ENCODE peak calls at places on chromosomes 11 and 22, in ten cellular contexts. V is endothelial cell, N is astrocyte of the spinal cord, A is heart left ventricle, Q is neural crest cell, H is progenitor cell of endocrine pancreas, Z is adrenal gland, B is A549, F is HCT116, S is fibroblast of mammary gland. G is an unnamed sample.

GRCh38 chr11:9264381-9265210 is 554 bp downstream of the DENND5A start:
- DNase-seq in Q (peak; percentile 35), F (no peak), Z (peak; percentile 72), B (peak; percentile 47), N (peak; percentile 86), S (peak; percentile 87), A (peak; percentile 81), V (peak; percentile 36), H (peak; percentile 19), G (peak; percentile 69)

GRCh38 chr11:43517518-43517917 is 158.8 kb downstream of the TTC17 start:
- DNase-seq in F (no peak), Q (no peak), H (no peak), B (no peak), A (no peak), Z (no peak), N (no peak), S (peak; percentile 33), V (no peak), G (no peak)

GRCh38 chr11:86191874-86192273 is 52.7 kb upstream of the EED start:
- DNase-seq in F (no peak), S (no peak), H (no peak), Z (no peak), N (no peak), Q (no peak), V (no peak), A (no peak), B (no peak), G (no peak)

GRCh38 chr11:95536049-95536448 is 253.5 kb downstream of the FAM76B start:
- DNase-seq in N (peak; percentile 20), F (no peak), A (no peak), Q (no peak), S (peak; percentile 67), H (no peak), B (no peak), V (no peak), Z (no peak), G (no peak)

GRCh38 chr22:32175751-32176644 is 16.9 kb upstream of the C22orf42 start:
- DNase-seq in N (no peak), Q (peak; percentile 20), S (no peak), H (peak; percentile 30), V (peak; percentile 44), F (no peak), A (no peak), B (no peak), Z (no peak), G (no peak)

GRCh38 chr11:1300569-1301187 is 8.8 kb downstream of the TOLLIP start:
- DNase-seq in N (no peak), S (no peak), F (no peak), Z (no peak), V (no peak), H (peak; percentile 3), Q (no peak), B (no peak), A (no peak), G (peak; percentile 43)

GRCh38 chr22:41939981-41940852 is 6.7 kb downstream of the CENPM start:
- DNase-seq in S (no peak), H (no peak), Z (no peak), F (no peak), B (peak; percentile 67), Q (no peak), N (no peak), V (peak; percentile 4), A (no peak), G (no peak)

GRCh38 chr11:76670475-76671235 is at the start of gene LRRC32:
- DNase-seq in V (peak; percentile 67), B (no peak), A (peak; percentile 88), Z (peak; percentile 63), N (no peak), S (no peak), Q (no peak), H (no peak), F (no peak), G (peak; percentile 77)

GRCh38 chr11:35326266-35326879 is 93.0 kb downstream of the SLC1A2 start:
- DNase-seq in B (no peak), H (no peak), S (no peak), Z (no peak), F (no peak), A (no peak), V (no peak), Q (no peak), N (no peak), G (no peak)

GRCh38 chr11:67629386-67630229 is at the start of gene NUDT8:
- DNase-seq in N (peak; percentile 81), B (peak; percentile 88), V (peak; percentile 81), H (peak; percentile 68), S (peak; percentile 73), A (peak; percentile 93), Z (peak; percentile 92), Q (peak; percentile 98), F (peak; percentile 63), G (peak; percentile 85)

GRCh38 chr11:34825670-34826383 is 90.4 kb downstream of the APIP start:
- DNase-seq in S (no peak), N (no peak), V (no peak), H (no peak), Z (no peak), Q (no peak), B (no peak), A (no peak), F (peak; percentile 54), G (no peak)

GRCh38 chr11:84261707-84262106 is 975.5 kb upstream of the CCDC90B start:
- DNase-seq in Z (peak; percentile 39), V (peak; percentile 24), N (no peak), A (no peak), S (peak; percentile 18), Q (no peak), F (no peak), B (no peak), H (no peak), G (no peak)
- TF ChIP-seq CTCF in Z (peak; percentile 43), V (peak; percentile 37), N (no peak), A (peak; percentile 9), S (peak; percentile 21), Q (peak; percentile 44), F (peak; percentile 19), B (no peak), H (peak; percentile 32), G (no peak)

GRCh38 chr22:39946571-39947407 is 13.4 kb upstream of the TMA7B start:
- DNase-seq in F (no peak), Z (no peak), Q (no peak), B (no peak), H (no peak), V (peak; percentile 62), A (no peak), S (no peak), N (no peak), G (no peak)

GRCh38 chr22:39949964-39950737 is 10.0 kb upstream of the TMA7B start:
- DNase-seq in V (no peak), A (no peak), N (no peak), B (no peak), S (no peak), Z (no peak), Q (no peak), F (no peak), H (no peak), G (no peak)

GRCh38 chr22:39943941-39944624 is 16.1 kb upstream of the TMA7B start:
- DNase-seq in Z (no peak), S (no peak), N (no peak), V (no peak), Q (no peak), F (no peak), A (no peak), H (no peak), B (no peak), G (no peak)

GRCh38 chr22:39943366-39943765 is 16.8 kb upstream of the TMA7B start:
- DNase-seq in V (peak; percentile 17), A (no peak), H (no peak), N (no peak), Q (no peak), B (no peak), S (no peak), Z (no peak), F (no peak), G (no peak)

GRCh38 chr22:39947488-39948216 is 12.5 kb upstream of the TMA7B start:
- DNase-seq in B (no peak), H (no peak), F (no peak), N (no peak), V (no peak), Z (no peak), Q (no peak), A (no peak), S (no peak), G (no peak)
- TF ChIP-seq CTCF in B (no peak), H (no peak), F (no peak), N (no peak), V (no peak), Z (no peak), Q (no peak), A (no peak), S (no peak), G (no peak)

GRCh38 chr11:118895093-118896039 is 11.7 kb downstream of the CXCR5 start:
- DNase-seq in F (no peak), V (no peak), A (peak; percentile 56), B (no peak), Z (no peak), S (no peak), H (no peak), Q (no peak), N (no peak), G (peak; percentile 40)
- TF ChIP-seq CTCF in F (no peak), V (no peak), A (no peak), B (no peak), Z (no peak), S (no peak), H (no peak), Q (no peak), N (no peak), G (no peak)

GRCh38 chr11:19329910-19330309 is 89.2 kb upstream of the E2F8 start:
- DNase-seq in N (no peak), A (no peak), H (no peak), Z (no peak), B (no peak), Q (no peak), V (no peak), F (no peak), S (no peak), G (no peak)

GRCh38 chr11:19328586-19329311 is 88.0 kb upstream of the E2F8 start:
- DNase-seq in V (no peak), Z (no peak), B (no peak), F (no peak), Q (no peak), A (no peak), S (peak; percentile 72), H (no peak), N (no peak), G (no peak)

GRCh38 chr11:19327280-19327679 is 86.5 kb upstream of the E2F8 start:
- DNase-seq in F (no peak), S (no peak), H (no peak), V (no peak), Z (no peak), Q (no peak), B (no peak), A (no peak), N (no peak), G (no peak)

GRCh38 chr11:19323502-19323901 is 82.8 kb upstream of the E2F8 start:
- DNase-seq in V (no peak), F (no peak), S (peak; percentile 25), A (no peak), H (no peak), N (no peak), B (no peak), Q (no peak), Z (no peak), G (no peak)

DNA sequence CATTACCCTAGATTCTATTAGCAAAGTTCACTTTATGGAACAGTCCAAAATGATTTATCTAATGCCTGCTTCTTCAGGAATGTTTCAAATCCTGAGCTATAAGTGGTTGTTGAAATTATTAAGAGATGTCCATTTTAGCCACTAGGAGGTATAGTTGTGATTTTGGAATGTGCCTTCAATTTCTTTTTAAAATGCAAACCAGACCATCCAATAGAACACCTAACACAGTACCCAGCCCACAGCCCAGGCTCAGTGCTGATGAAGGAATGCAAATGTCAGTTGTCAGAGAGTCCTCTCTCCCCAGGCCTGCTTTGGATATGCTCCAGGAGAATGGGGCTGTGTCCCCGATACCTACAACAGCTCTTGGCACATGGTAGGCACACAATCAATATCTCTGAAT is 85.8 kb upstream of the E2F8 start:
- DNase-seq in N (peak; percentile 14), H (no peak), F (no peak), V (no peak), B (no peak), Z (no peak), A (no peak), Q (no peak), S (peak; percentile 58), G (no peak)
- TF ChIP-seq CTCF in N (peak; percentile 36), H (peak; percentile 20), F (peak; percentile 35), V (no peak), B (peak; percentile 28), Z (peak; percentile 18), A (peak; percentile 42), Q (peak; percentile 48), S (peak; percentile 56), G (no peak)

G was measured in ovary.